ENCODE peak calls at places on chromosome 20, in four cellular contexts. S, A, I and V are unnamed samples.

GRCh38 chr20:63315982-63316491 is 23.1 kb downstream of the COL20A1 start:
- DNase-seq in S (no peak), A (no peak), I (no peak), V (no peak)

GRCh38 chr20:62970307-62971210 is 18.1 kb downstream of the SLC17A9 start:
- DNase-seq in S (no peak), A (no peak), I (no peak), V (no peak)

GRCh38 chr20:63097336-63097831 is 90.6 kb upstream of the BHLHE23 start:
- DNase-seq in S (no peak), A (no peak), I (no peak), V (no peak)

GRCh38 chr20:63381781-63382431 is 20.8 kb upstream of the CHRNA4 start:
- DNase-seq in S (no peak), A (no peak), I (peak), V (peak)

GRCh38 chr20:22686097-22686496 is 101.7 kb upstream of the FOXA2 start:
- DNase-seq in S (peak), A (no peak), I (peak), V (peak)

GRCh38 chr20:31987744-31988143 is 19.8 kb downstream of the XKR7 start:
- DNase-seq in S (peak), A (no peak), I (no peak), V (peak)

GRCh38 chr20:40768105-40768504 is 79.1 kb upstream of the MAFB start:
- DNase-seq in S (no peak), A (no peak), I (no peak), V (no peak)

GRCh38 chr20:50569864-50570836 is 60.0 kb downstream of the PTPN1 start:
- DNase-seq in S (peak), A (peak), I (peak), V (peak)

GRCh38 chr20:33796907-33797544 is 14.1 kb upstream of the CHMP4B start:
- DNase-seq in S (peak), A (no peak), I (no peak), V (no peak)

GRCh38 chr20:59785986-59786753 is 147.3 kb downstream of the SYCP2 start:
- DNase-seq in S (no peak), A (no peak), I (no peak), V (no peak)

GRCh38 chr20:2387180-2387577 is 6.5 kb downstream of the TGM6 start:
- DNase-seq in S (peak), A (peak), I (peak), V (peak)

GRCh38 chr20:63366658-63367360 is 5.7 kb upstream of the CHRNA4 start:
- DNase-seq in S (no peak), A (no peak), I (no peak), V (no peak)

GRCh38 chr20:9945406-9945805 is 89.4 kb upstream of the ANKEF1 start:
- DNase-seq in S (no peak), A (no peak), I (no peak), V (no peak)

GRCh38 chr20:46357030-46357514 is 48.8 kb upstream of the CDH22 start:
- DNase-seq in S (no peak), A (no peak), I (no peak), V (no peak)

GRCh38 chr20:11976966-11977365 is 59.3 kb downstream of the BTBD3 start:
- DNase-seq in S (no peak), A (no peak), I (no peak), V (no peak)

GRCh38 chr20:4167261-4168004 is 152.1 kb upstream of the RNF24 start:
- DNase-seq in S (peak), A (no peak), I (no peak), V (peak)

GRCh38 chr20:51034461-51034860 is 11.6 kb upstream of the KCNG1 start:
- DNase-seq in S (no peak), A (no peak), I (no peak), V (no peak)

GRCh38 chr20:50958733-50959542 is at the start of gene MOCS3:
- DNase-seq in S (peak), A (no peak), I (peak), V (peak)

GRCh38 chr20:40931348-40932044 is 97.1 kb upstream of the TOP1 start:
- DNase-seq in S (no peak), A (no peak), I (no peak), V (no peak)

GRCh38 chr20:48069626-48070025 is 284.3 kb upstream of the SULF2 start:
- DNase-seq in S (no peak), A (no peak), I (no peak), V (no peak)
- TF ChIP-seq CREB1 in S (no peak), A (no peak), I (no peak), V (no peak)

GRCh38 chr20:58714340-58714922 is 21.8 kb downstream of the NPEPL1 start:
- DNase-seq in S (no peak), A (no peak), I (no peak), V (no peak)
- TF ChIP-seq JUNB in S (no peak), A (no peak), I (no peak), V (no peak)

GRCh38 chr20:38299963-38300362 is 4.0 kb upstream of the BPI start:
- DNase-seq in S (no peak), A (no peak), I (no peak), V (peak)

GRCh38 chr20:38298768-38299288 is 5.1 kb upstream of the BPI start:
- DNase-seq in S (no peak), A (no peak), I (no peak), V (no peak)

GRCh38 chr20:38301283-38301682 is 2.7 kb upstream of the BPI start:
- DNase-seq in S (no peak), A (no peak), I (no peak), V (no peak)

GRCh38 chr20:38302721-38303120 is 1.2 kb upstream of the BPI start:
- DNase-seq in S (no peak), A (no peak), I (no peak), V (peak)

GRCh38 chr20:38300433-38300832 is 3.5 kb upstream of the BPI start:
- DNase-seq in S (no peak), A (no peak), I (no peak), V (no peak)
- TF ChIP-seq CREB1 in S (no peak), A (no peak), I (no peak), V (no peak)

GRCh38 chr20:53510266-53510665 is 83.4 kb downstream of the ZNF217 start:
- DNase-seq in S (no peak), A (no peak), I (no peak), V (no peak)
- TF ChIP-seq JUNB in S (no peak), A (no peak), I (no peak), V (no peak)

GRCh38 chr20:49186535-49187329 is 1.4 kb downstream of the STAU1 start:
- DNase-seq in S (peak), A (no peak), I (peak), V (peak)
- TF ChIP-seq CREB1 in S (no peak), A (no peak), I (no peak), V (no peak)

GRCh38 chr20:30484009-30484748 is 773.3 kb upstream of the DEFB115 start:
- DNase-seq in S (no peak), A (no peak), I (no peak), V (no peak)
- TF ChIP-seq JUNB in S (no peak), A (no peak), I (no peak), V (no peak)

GRCh38 chr20:17940447-17940971 is 28.1 kb downstream of the SNX5 start:
- DNase-seq in S (no peak), A (no peak), I (no peak), V (peak)
- TF ChIP-seq CREB1 in S (no peak), A (no peak), I (no peak), V (no peak)

DNA sequence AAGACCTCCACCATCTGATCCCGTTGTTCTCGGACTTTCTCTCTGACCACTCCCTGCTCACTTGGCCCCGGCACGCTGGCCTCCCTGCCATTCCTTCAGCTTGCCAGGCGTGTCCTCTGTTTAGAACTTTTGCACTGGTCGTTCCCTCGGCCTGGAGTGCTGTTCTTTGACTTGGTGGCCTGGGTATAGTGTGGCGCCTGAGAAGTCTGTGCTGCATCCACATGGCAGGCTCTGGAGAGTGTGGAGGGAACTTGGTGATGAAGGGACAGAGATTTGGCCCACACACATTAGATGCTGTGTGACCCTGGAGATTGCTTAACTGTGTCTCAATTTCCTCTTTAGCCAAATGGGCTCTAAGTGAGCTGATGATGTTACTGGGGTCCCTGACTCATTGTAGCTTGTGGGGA is 13.0 kb upstream of the TGM2 start:
- DNase-seq in S (no peak), A (no peak), I (no peak), V (no peak)
- TF ChIP-seq JUNB in S (no peak), A (no peak), I (no peak), V (no peak)